ENCODE peak calls at places on chromosome 9, in eight cellular contexts. One of them, this sample, is unnamed.
A peak's percentile ranks its signal among the peaks of the same experiment; 100 is the strongest.

GRCh38 chr9:137170486-137171148 is 766 bp upstream of the LRRC26 start:
- DNase-seq in brain microvascular endothelial cell: no peak
- DNase-seq in HS-5: no peak
- DNase-seq in stimulated activated CD4-positive, alpha-beta T cell treated with anti-CD3 and anti-CD28 coated beads, Interleukin-4, amount 100 ng/mL, for 4 hours: no peak
- DNase-seq in iPS-NIHi11: no peak
- DNase-seq in activated T-helper 1 cell treated with anti-CD3 and anti-CD28 coated beads, Interleukin-12 subunit alpha, Interleukin-12 subunit beta, Interleukin-2, Interleukin-4 antibody, amounts not matched to agents 30 ng/mL and 10 ng/mL and 1 ng/mL, durations not matched to agents 14 hours and 24 hours and 36 hours: no peak
- DNase-seq in stimulated activated CD8-positive, alpha-beta memory T cell treated with anti-CD3 and anti-CD28 coated beads, Interleukin-4, amount 100 ng/mL, for 24 hours: no peak
- DNase-seq in iPS DF 19.7: no peak
- DNase-seq in this sample: no peak

GRCh38 chr9:113875917-113876805 is at the start of gene ZNF618:
- DNase-seq in brain microvascular endothelial cell: no peak
- DNase-seq in HS-5: no peak
- DNase-seq in stimulated activated CD4-positive, alpha-beta T cell treated with anti-CD3 and anti-CD28 coated beads, Interleukin-4, amount 100 ng/mL, for 4 hours: peak; percentile 22
- DNase-seq in iPS-NIHi11: peak; percentile 84
- DNase-seq in activated T-helper 1 cell treated with anti-CD3 and anti-CD28 coated beads, Interleukin-12 subunit alpha, Interleukin-12 subunit beta, Interleukin-2, Interleukin-4 antibody, amounts not matched to agents 30 ng/mL and 10 ng/mL and 1 ng/mL, durations not matched to agents 14 hours and 24 hours and 36 hours: no peak
- DNase-seq in stimulated activated CD8-positive, alpha-beta memory T cell treated with anti-CD3 and anti-CD28 coated beads, Interleukin-4, amount 100 ng/mL, for 24 hours: no peak
- DNase-seq in iPS DF 19.7: no peak
- DNase-seq in this sample: peak; percentile 42

GRCh38 chr9:94625835-94626234 is 13.5 kb downstream of the FBP1 start:
- DNase-seq in brain microvascular endothelial cell: no peak
- DNase-seq in HS-5: no peak
- DNase-seq in stimulated activated CD4-positive, alpha-beta T cell treated with anti-CD3 and anti-CD28 coated beads, Interleukin-4, amount 100 ng/mL, for 4 hours: no peak
- DNase-seq in iPS-NIHi11: no peak
- DNase-seq in activated T-helper 1 cell treated with anti-CD3 and anti-CD28 coated beads, Interleukin-12 subunit alpha, Interleukin-12 subunit beta, Interleukin-2, Interleukin-4 antibody, amounts not matched to agents 30 ng/mL and 10 ng/mL and 1 ng/mL, durations not matched to agents 14 hours and 24 hours and 36 hours: no peak
- DNase-seq in stimulated activated CD8-positive, alpha-beta memory T cell treated with anti-CD3 and anti-CD28 coated beads, Interleukin-4, amount 100 ng/mL, for 24 hours: no peak
- DNase-seq in iPS DF 19.7: no peak
- DNase-seq in this sample: no peak

GRCh38 chr9:136409557-136410455 is 608 bp downstream of the ENTR1 start:
- DNase-seq in brain microvascular endothelial cell: peak; percentile 46
- DNase-seq in HS-5: no peak
- DNase-seq in stimulated activated CD4-positive, alpha-beta T cell treated with anti-CD3 and anti-CD28 coated beads, Interleukin-4, amount 100 ng/mL, for 4 hours: peak; percentile 32
- DNase-seq in iPS-NIHi11: peak; percentile 70
- DNase-seq in activated T-helper 1 cell treated with anti-CD3 and anti-CD28 coated beads, Interleukin-12 subunit alpha, Interleukin-12 subunit beta, Interleukin-2, Interleukin-4 antibody, amounts not matched to agents 30 ng/mL and 10 ng/mL and 1 ng/mL, durations not matched to agents 14 hours and 24 hours and 36 hours: peak; percentile 9
- DNase-seq in stimulated activated CD8-positive, alpha-beta memory T cell treated with anti-CD3 and anti-CD28 coated beads, Interleukin-4, amount 100 ng/mL, for 24 hours: no peak
- DNase-seq in iPS DF 19.7: no peak
- DNase-seq in this sample: peak; percentile 44

GRCh38 chr9:92064711-92065110 is 50.5 kb downstream of the SPTLC1 start:
- DNase-seq in brain microvascular endothelial cell: peak; percentile 74
- DNase-seq in HS-5: no peak
- DNase-seq in stimulated activated CD4-positive, alpha-beta T cell treated with anti-CD3 and anti-CD28 coated beads, Interleukin-4, amount 100 ng/mL, for 4 hours: no peak
- DNase-seq in iPS-NIHi11: no peak
- DNase-seq in activated T-helper 1 cell treated with anti-CD3 and anti-CD28 coated beads, Interleukin-12 subunit alpha, Interleukin-12 subunit beta, Interleukin-2, Interleukin-4 antibody, amounts not matched to agents 30 ng/mL and 10 ng/mL and 1 ng/mL, durations not matched to agents 14 hours and 24 hours and 36 hours: no peak
- DNase-seq in stimulated activated CD8-positive, alpha-beta memory T cell treated with anti-CD3 and anti-CD28 coated beads, Interleukin-4, amount 100 ng/mL, for 24 hours: no peak
- DNase-seq in iPS DF 19.7: no peak
- DNase-seq in this sample: no peak

GRCh38 chr9:123187131-123187530 is 81.3 kb downstream of the STRBP start:
- DNase-seq in brain microvascular endothelial cell: no peak
- DNase-seq in HS-5: no peak
- DNase-seq in stimulated activated CD4-positive, alpha-beta T cell treated with anti-CD3 and anti-CD28 coated beads, Interleukin-4, amount 100 ng/mL, for 4 hours: no peak
- DNase-seq in iPS-NIHi11: no peak
- DNase-seq in activated T-helper 1 cell treated with anti-CD3 and anti-CD28 coated beads, Interleukin-12 subunit alpha, Interleukin-12 subunit beta, Interleukin-2, Interleukin-4 antibody, amounts not matched to agents 30 ng/mL and 10 ng/mL and 1 ng/mL, durations not matched to agents 14 hours and 24 hours and 36 hours: no peak
- DNase-seq in stimulated activated CD8-positive, alpha-beta memory T cell treated with anti-CD3 and anti-CD28 coated beads, Interleukin-4, amount 100 ng/mL, for 24 hours: no peak
- DNase-seq in iPS DF 19.7: no peak
- DNase-seq in this sample: no peak

GRCh38 chr9:18473551-18474279 is at the start of gene ADAMTSL1:
- DNase-seq in brain microvascular endothelial cell: peak; percentile 83
- DNase-seq in HS-5: no peak
- DNase-seq in stimulated activated CD4-positive, alpha-beta T cell treated with anti-CD3 and anti-CD28 coated beads, Interleukin-4, amount 100 ng/mL, for 4 hours: no peak
- DNase-seq in iPS-NIHi11: peak; percentile 76
- DNase-seq in activated T-helper 1 cell treated with anti-CD3 and anti-CD28 coated beads, Interleukin-12 subunit alpha, Interleukin-12 subunit beta, Interleukin-2, Interleukin-4 antibody, amounts not matched to agents 30 ng/mL and 10 ng/mL and 1 ng/mL, durations not matched to agents 14 hours and 24 hours and 36 hours: no peak
- DNase-seq in stimulated activated CD8-positive, alpha-beta memory T cell treated with anti-CD3 and anti-CD28 coated beads, Interleukin-4, amount 100 ng/mL, for 24 hours: no peak
- DNase-seq in iPS DF 19.7: peak; percentile 83
- DNase-seq in this sample: peak; percentile 93

GRCh38 chr9:23635276-23635675 is 190.8 kb downstream of the ELAVL2 start:
- DNase-seq in brain microvascular endothelial cell: no peak
- DNase-seq in HS-5: no peak
- DNase-seq in stimulated activated CD4-positive, alpha-beta T cell treated with anti-CD3 and anti-CD28 coated beads, Interleukin-4, amount 100 ng/mL, for 4 hours: no peak
- DNase-seq in iPS-NIHi11: no peak
- DNase-seq in activated T-helper 1 cell treated with anti-CD3 and anti-CD28 coated beads, Interleukin-12 subunit alpha, Interleukin-12 subunit beta, Interleukin-2, Interleukin-4 antibody, amounts not matched to agents 30 ng/mL and 10 ng/mL and 1 ng/mL, durations not matched to agents 14 hours and 24 hours and 36 hours: no peak
- DNase-seq in stimulated activated CD8-positive, alpha-beta memory T cell treated with anti-CD3 and anti-CD28 coated beads, Interleukin-4, amount 100 ng/mL, for 24 hours: no peak
- DNase-seq in iPS DF 19.7: no peak
- DNase-seq in this sample: no peak

GRCh38 chr9:13719981-13720380 is 440.5 kb upstream of the MPDZ start:
- DNase-seq in brain microvascular endothelial cell: peak; percentile 87
- DNase-seq in HS-5: peak; percentile 68
- DNase-seq in stimulated activated CD4-positive, alpha-beta T cell treated with anti-CD3 and anti-CD28 coated beads, Interleukin-4, amount 100 ng/mL, for 4 hours: no peak
- DNase-seq in iPS-NIHi11: no peak
- DNase-seq in activated T-helper 1 cell treated with anti-CD3 and anti-CD28 coated beads, Interleukin-12 subunit alpha, Interleukin-12 subunit beta, Interleukin-2, Interleukin-4 antibody, amounts not matched to agents 30 ng/mL and 10 ng/mL and 1 ng/mL, durations not matched to agents 14 hours and 24 hours and 36 hours: no peak
- DNase-seq in stimulated activated CD8-positive, alpha-beta memory T cell treated with anti-CD3 and anti-CD28 coated beads, Interleukin-4, amount 100 ng/mL, for 24 hours: no peak
- DNase-seq in iPS DF 19.7: no peak
- DNase-seq in this sample: peak; percentile 26

GRCh38 chr9:135712571-135713295 is 10.7 kb downstream of the KCNT1 start:
- DNase-seq in brain microvascular endothelial cell: no peak
- DNase-seq in HS-5: no peak
- DNase-seq in stimulated activated CD4-positive, alpha-beta T cell treated with anti-CD3 and anti-CD28 coated beads, Interleukin-4, amount 100 ng/mL, for 4 hours: no peak
- DNase-seq in iPS-NIHi11: no peak
- DNase-seq in activated T-helper 1 cell treated with anti-CD3 and anti-CD28 coated beads, Interleukin-12 subunit alpha, Interleukin-12 subunit beta, Interleukin-2, Interleukin-4 antibody, amounts not matched to agents 30 ng/mL and 10 ng/mL and 1 ng/mL, durations not matched to agents 14 hours and 24 hours and 36 hours: no peak
- DNase-seq in stimulated activated CD8-positive, alpha-beta memory T cell treated with anti-CD3 and anti-CD28 coated beads, Interleukin-4, amount 100 ng/mL, for 24 hours: no peak
- DNase-seq in iPS DF 19.7: no peak
- DNase-seq in this sample: no peak

GRCh38 chr9:117649126-117649525 is 55.1 kb upstream of the TLR4 start:
- DNase-seq in brain microvascular endothelial cell: no peak
- DNase-seq in HS-5: no peak
- DNase-seq in stimulated activated CD4-positive, alpha-beta T cell treated with anti-CD3 and anti-CD28 coated beads, Interleukin-4, amount 100 ng/mL, for 4 hours: no peak
- DNase-seq in iPS-NIHi11: no peak
- DNase-seq in activated T-helper 1 cell treated with anti-CD3 and anti-CD28 coated beads, Interleukin-12 subunit alpha, Interleukin-12 subunit beta, Interleukin-2, Interleukin-4 antibody, amounts not matched to agents 30 ng/mL and 10 ng/mL and 1 ng/mL, durations not matched to agents 14 hours and 24 hours and 36 hours: no peak
- DNase-seq in stimulated activated CD8-positive, alpha-beta memory T cell treated with anti-CD3 and anti-CD28 coated beads, Interleukin-4, amount 100 ng/mL, for 24 hours: no peak
- DNase-seq in iPS DF 19.7: no peak
- DNase-seq in this sample: no peak

GRCh38 chr9:113807173-113808061 is 68.7 kb upstream of the ZNF618 start:
- DNase-seq in brain microvascular endothelial cell: peak; percentile 64
- DNase-seq in HS-5: no peak
- DNase-seq in stimulated activated CD4-positive, alpha-beta T cell treated with anti-CD3 and anti-CD28 coated beads, Interleukin-4, amount 100 ng/mL, for 4 hours: peak; percentile 10
- DNase-seq in iPS-NIHi11: peak; percentile 86
- DNase-seq in activated T-helper 1 cell treated with anti-CD3 and anti-CD28 coated beads, Interleukin-12 subunit alpha, Interleukin-12 subunit beta, Interleukin-2, Interleukin-4 antibody, amounts not matched to agents 30 ng/mL and 10 ng/mL and 1 ng/mL, durations not matched to agents 14 hours and 24 hours and 36 hours: no peak
- DNase-seq in stimulated activated CD8-positive, alpha-beta memory T cell treated with anti-CD3 and anti-CD28 coated beads, Interleukin-4, amount 100 ng/mL, for 24 hours: peak; percentile 8
- DNase-seq in iPS DF 19.7: peak; percentile 35
- DNase-seq in this sample: peak; percentile 73

GRCh38 chr9:129071526-129072131 is 9.3 kb upstream of the DOLPP1 start:
- DNase-seq in brain microvascular endothelial cell: no peak
- DNase-seq in HS-5: no peak
- DNase-seq in stimulated activated CD4-positive, alpha-beta T cell treated with anti-CD3 and anti-CD28 coated beads, Interleukin-4, amount 100 ng/mL, for 4 hours: no peak
- DNase-seq in iPS-NIHi11: peak; percentile 70
- DNase-seq in activated T-helper 1 cell treated with anti-CD3 and anti-CD28 coated beads, Interleukin-12 subunit alpha, Interleukin-12 subunit beta, Interleukin-2, Interleukin-4 antibody, amounts not matched to agents 30 ng/mL and 10 ng/mL and 1 ng/mL, durations not matched to agents 14 hours and 24 hours and 36 hours: peak; percentile 14
- DNase-seq in stimulated activated CD8-positive, alpha-beta memory T cell treated with anti-CD3 and anti-CD28 coated beads, Interleukin-4, amount 100 ng/mL, for 24 hours: no peak
- DNase-seq in iPS DF 19.7: peak; percentile 79
- DNase-seq in this sample: no peak

GRCh38 chr9:18906656-18907395 is 126.2 kb downstream of the SAXO1 start:
- DNase-seq in brain microvascular endothelial cell: peak; percentile 63
- DNase-seq in HS-5: peak; percentile 31
- DNase-seq in stimulated activated CD4-positive, alpha-beta T cell treated with anti-CD3 and anti-CD28 coated beads, Interleukin-4, amount 100 ng/mL, for 4 hours: no peak
- DNase-seq in iPS-NIHi11: no peak
- DNase-seq in activated T-helper 1 cell treated with anti-CD3 and anti-CD28 coated beads, Interleukin-12 subunit alpha, Interleukin-12 subunit beta, Interleukin-2, Interleukin-4 antibody, amounts not matched to agents 30 ng/mL and 10 ng/mL and 1 ng/mL, durations not matched to agents 14 hours and 24 hours and 36 hours: no peak
- DNase-seq in stimulated activated CD8-positive, alpha-beta memory T cell treated with anti-CD3 and anti-CD28 coated beads, Interleukin-4, amount 100 ng/mL, for 24 hours: no peak
- DNase-seq in iPS DF 19.7: no peak
- DNase-seq in this sample: no peak

GRCh38 chr9:112546149-112547012 is 59.8 kb downstream of the KIAA1958 start:
- DNase-seq in brain microvascular endothelial cell: no peak
- DNase-seq in HS-5: no peak
- DNase-seq in stimulated activated CD4-positive, alpha-beta T cell treated with anti-CD3 and anti-CD28 coated beads, Interleukin-4, amount 100 ng/mL, for 4 hours: no peak
- DNase-seq in iPS-NIHi11: no peak
- DNase-seq in activated T-helper 1 cell treated with anti-CD3 and anti-CD28 coated beads, Interleukin-12 subunit alpha, Interleukin-12 subunit beta, Interleukin-2, Interleukin-4 antibody, amounts not matched to agents 30 ng/mL and 10 ng/mL and 1 ng/mL, durations not matched to agents 14 hours and 24 hours and 36 hours: no peak
- DNase-seq in stimulated activated CD8-positive, alpha-beta memory T cell treated with anti-CD3 and anti-CD28 coated beads, Interleukin-4, amount 100 ng/mL, for 24 hours: no peak
- DNase-seq in iPS DF 19.7: no peak
- DNase-seq in this sample: no peak

GRCh38 chr9:15239816-15240215 is 67.2 kb downstream of the TTC39B start:
- DNase-seq in brain microvascular endothelial cell: no peak
- DNase-seq in HS-5: no peak
- DNase-seq in stimulated activated CD4-positive, alpha-beta T cell treated with anti-CD3 and anti-CD28 coated beads, Interleukin-4, amount 100 ng/mL, for 4 hours: no peak
- DNase-seq in iPS-NIHi11: no peak
- DNase-seq in activated T-helper 1 cell treated with anti-CD3 and anti-CD28 coated beads, Interleukin-12 subunit alpha, Interleukin-12 subunit beta, Interleukin-2, Interleukin-4 antibody, amounts not matched to agents 30 ng/mL and 10 ng/mL and 1 ng/mL, durations not matched to agents 14 hours and 24 hours and 36 hours: no peak
- DNase-seq in stimulated activated CD8-positive, alpha-beta memory T cell treated with anti-CD3 and anti-CD28 coated beads, Interleukin-4, amount 100 ng/mL, for 24 hours: no peak
- DNase-seq in iPS DF 19.7: no peak
- DNase-seq in this sample: no peak

GRCh38 chr9:4732890-4733289 is 8.1 kb downstream of the AK3 start:
- DNase-seq in brain microvascular endothelial cell: no peak
- DNase-seq in HS-5: no peak
- DNase-seq in stimulated activated CD4-positive, alpha-beta T cell treated with anti-CD3 and anti-CD28 coated beads, Interleukin-4, amount 100 ng/mL, for 4 hours: no peak
- DNase-seq in iPS-NIHi11: no peak
- DNase-seq in activated T-helper 1 cell treated with anti-CD3 and anti-CD28 coated beads, Interleukin-12 subunit alpha, Interleukin-12 subunit beta, Interleukin-2, Interleukin-4 antibody, amounts not matched to agents 30 ng/mL and 10 ng/mL and 1 ng/mL, durations not matched to agents 14 hours and 24 hours and 36 hours: no peak
- DNase-seq in stimulated activated CD8-positive, alpha-beta memory T cell treated with anti-CD3 and anti-CD28 coated beads, Interleukin-4, amount 100 ng/mL, for 24 hours: no peak
- DNase-seq in iPS DF 19.7: no peak
- DNase-seq in this sample: no peak

GRCh38 chr9:135136481-135136880 is 49.0 kb downstream of the OLFM1 start:
- DNase-seq in brain microvascular endothelial cell: no peak
- DNase-seq in HS-5: no peak
- DNase-seq in stimulated activated CD4-positive, alpha-beta T cell treated with anti-CD3 and anti-CD28 coated beads, Interleukin-4, amount 100 ng/mL, for 4 hours: no peak
- DNase-seq in iPS-NIHi11: no peak
- DNase-seq in activated T-helper 1 cell treated with anti-CD3 and anti-CD28 coated beads, Interleukin-12 subunit alpha, Interleukin-12 subunit beta, Interleukin-2, Interleukin-4 antibody, amounts not matched to agents 30 ng/mL and 10 ng/mL and 1 ng/mL, durations not matched to agents 14 hours and 24 hours and 36 hours: no peak
- DNase-seq in stimulated activated CD8-positive, alpha-beta memory T cell treated with anti-CD3 and anti-CD28 coated beads, Interleukin-4, amount 100 ng/mL, for 24 hours: no peak
- DNase-seq in iPS DF 19.7: no peak
- DNase-seq in this sample: no peak

GRCh38 chr9:98551511-98552286 is 157.0 kb downstream of the GABBR2 start:
- DNase-seq in brain microvascular endothelial cell: peak; percentile 46
- DNase-seq in HS-5: peak; percentile 8
- DNase-seq in stimulated activated CD4-positive, alpha-beta T cell treated with anti-CD3 and anti-CD28 coated beads, Interleukin-4, amount 100 ng/mL, for 4 hours: no peak
- DNase-seq in iPS-NIHi11: no peak
- DNase-seq in activated T-helper 1 cell treated with anti-CD3 and anti-CD28 coated beads, Interleukin-12 subunit alpha, Interleukin-12 subunit beta, Interleukin-2, Interleukin-4 antibody, amounts not matched to agents 30 ng/mL and 10 ng/mL and 1 ng/mL, durations not matched to agents 14 hours and 24 hours and 36 hours: no peak
- DNase-seq in stimulated activated CD8-positive, alpha-beta memory T cell treated with anti-CD3 and anti-CD28 coated beads, Interleukin-4, amount 100 ng/mL, for 24 hours: no peak
- DNase-seq in iPS DF 19.7: no peak
- DNase-seq in this sample: no peak

GRCh38 chr9:93874242-93874641 is 80.9 kb downstream of the BARX1 start:
- DNase-seq in brain microvascular endothelial cell: no peak
- DNase-seq in HS-5: no peak
- DNase-seq in stimulated activated CD4-positive, alpha-beta T cell treated with anti-CD3 and anti-CD28 coated beads, Interleukin-4, amount 100 ng/mL, for 4 hours: no peak
- DNase-seq in iPS-NIHi11: no peak
- DNase-seq in activated T-helper 1 cell treated with anti-CD3 and anti-CD28 coated beads, Interleukin-12 subunit alpha, Interleukin-12 subunit beta, Interleukin-2, Interleukin-4 antibody, amounts not matched to agents 30 ng/mL and 10 ng/mL and 1 ng/mL, durations not matched to agents 14 hours and 24 hours and 36 hours: no peak
- DNase-seq in stimulated activated CD8-positive, alpha-beta memory T cell treated with anti-CD3 and anti-CD28 coated beads, Interleukin-4, amount 100 ng/mL, for 24 hours: no peak
- DNase-seq in iPS DF 19.7: no peak
- DNase-seq in this sample: no peak

GRCh38 chr9:109016132-109016531 is 2.8 kb upstream of the CTNNAL1 start:
- DNase-seq in brain microvascular endothelial cell: no peak
- DNase-seq in HS-5: no peak
- DNase-seq in stimulated activated CD4-positive, alpha-beta T cell treated with anti-CD3 and anti-CD28 coated beads, Interleukin-4, amount 100 ng/mL, for 4 hours: no peak
- DNase-seq in iPS-NIHi11: no peak
- DNase-seq in activated T-helper 1 cell treated with anti-CD3 and anti-CD28 coated beads, Interleukin-12 subunit alpha, Interleukin-12 subunit beta, Interleukin-2, Interleukin-4 antibody, amounts not matched to agents 30 ng/mL and 10 ng/mL and 1 ng/mL, durations not matched to agents 14 hours and 24 hours and 36 hours: no peak
- DNase-seq in stimulated activated CD8-positive, alpha-beta memory T cell treated with anti-CD3 and anti-CD28 coated beads, Interleukin-4, amount 100 ng/mL, for 24 hours: no peak
- DNase-seq in iPS DF 19.7: no peak
- DNase-seq in this sample: no peak

GRCh38 chr9:121739971-121740370 is 88.5 kb downstream of the DAB2IP start:
- DNase-seq in brain microvascular endothelial cell: no peak
- DNase-seq in HS-5: no peak
- DNase-seq in stimulated activated CD4-positive, alpha-beta T cell treated with anti-CD3 and anti-CD28 coated beads, Interleukin-4, amount 100 ng/mL, for 4 hours: no peak
- DNase-seq in iPS-NIHi11: no peak
- DNase-seq in activated T-helper 1 cell treated with anti-CD3 and anti-CD28 coated beads, Interleukin-12 subunit alpha, Interleukin-12 subunit beta, Interleukin-2, Interleukin-4 antibody, amounts not matched to agents 30 ng/mL and 10 ng/mL and 1 ng/mL, durations not matched to agents 14 hours and 24 hours and 36 hours: no peak
- DNase-seq in stimulated activated CD8-positive, alpha-beta memory T cell treated with anti-CD3 and anti-CD28 coated beads, Interleukin-4, amount 100 ng/mL, for 24 hours: no peak
- DNase-seq in iPS DF 19.7: no peak
- DNase-seq in this sample: no peak

GRCh38 chr9:71985070-71985956 is 73.9 kb downstream of the C9orf85 start:
- DNase-seq in brain microvascular endothelial cell: no peak
- DNase-seq in HS-5: no peak
- DNase-seq in stimulated activated CD4-positive, alpha-beta T cell treated with anti-CD3 and anti-CD28 coated beads, Interleukin-4, amount 100 ng/mL, for 4 hours: no peak
- DNase-seq in iPS-NIHi11: peak; percentile 59
- DNase-seq in activated T-helper 1 cell treated with anti-CD3 and anti-CD28 coated beads, Interleukin-12 subunit alpha, Interleukin-12 subunit beta, Interleukin-2, Interleukin-4 antibody, amounts not matched to agents 30 ng/mL and 10 ng/mL and 1 ng/mL, durations not matched to agents 14 hours and 24 hours and 36 hours: no peak
- DNase-seq in stimulated activated CD8-positive, alpha-beta memory T cell treated with anti-CD3 and anti-CD28 coated beads, Interleukin-4, amount 100 ng/mL, for 24 hours: no peak
- DNase-seq in iPS DF 19.7: peak; percentile 82
- DNase-seq in this sample: no peak

This sample was measured in endothelial cell of umbilical vein.